ENCODE peak calls at places on chromosomes 1 and 21, in ten cellular contexts. U is HCT116, V is stomach, N is AG09309, K is GM12865, G is neural progenitor cell, Y is AG10803, P is cardiac muscle cell, H is fibroblast of pulmonary artery, M is A549. A is an unnamed sample.

GRCh38 chr21:38910390-38911008 is 104.8 kb downstream of the ETS2 start:
- DNase-seq in H (no peak), M (peak; percentile 49), U (peak; percentile 74), K (no peak), P (no peak), Y (no peak), N (no peak), G (no peak), V (no peak), A (no peak)

GRCh38 chr1:214551052-214551435 is 358 bp downstream of the PTPN14 start:
- DNase-seq in N (no peak), P (peak; percentile 55), M (no peak), V (peak; percentile 62), Y (no peak), U (no peak), K (no peak), H (no peak), G (peak; percentile 75), A (no peak)

GRCh38 chr1:232529747-232530146 is 100.2 kb downstream of the SIPA1L2 start:
- DNase-seq in M (no peak), H (no peak), U (peak; percentile 86), N (no peak), V (no peak), Y (no peak), P (no peak), K (no peak), G (no peak), A (no peak)

GRCh38 chr1:111334169-111334568 is 43.5 kb downstream of the CHIA start:
- DNase-seq in G (peak; percentile 64), U (peak; percentile 21), P (peak; percentile 58), K (peak; percentile 81), N (peak; percentile 23), Y (peak; percentile 51), M (peak; percentile 20), H (peak; percentile 71), V (peak; percentile 53), A (peak; percentile 40)

GRCh38 chr1:156577512-156577911 is 2.0 kb upstream of the TTC24 start:
- DNase-seq in H (no peak), M (no peak), V (no peak), K (no peak), G (no peak), N (no peak), Y (no peak), P (no peak), U (no peak), A (no peak)

GRCh38 chr1:30125024-30125423 is 598.4 kb downstream of the MATN1 start:
- DNase-seq in G (no peak), K (no peak), Y (no peak), U (no peak), N (no peak), M (no peak), P (no peak), V (no peak), H (no peak), A (no peak)

GRCh38 chr1:30816211-30817082 is 58.9 kb upstream of the LAPTM5 start:
- DNase-seq in G (peak; percentile 97), N (peak; percentile 72), V (no peak), U (no peak), M (no peak), H (peak; percentile 62), P (peak; percentile 74), K (no peak), Y (peak; percentile 83), A (peak; percentile 96)

GRCh38 chr1:167587342-167587741 is 33.8 kb upstream of the CREG1 start:
- DNase-seq in M (no peak), P (no peak), K (no peak), U (no peak), V (no peak), N (no peak), G (no peak), H (no peak), Y (no peak), A (no peak)

GRCh38 chr1:10691075-10691739 is 105.2 kb downstream of the CASZ1 start:
- DNase-seq in H (no peak), P (no peak), V (no peak), Y (no peak), K (no peak), M (no peak), U (no peak), N (no peak), G (no peak), A (no peak)

GRCh38 chr21:15015622-15016471 is 49.0 kb downstream of the NRIP1 start:
- DNase-seq in Y (peak; percentile 96), H (peak; percentile 64), N (peak; percentile 93), G (no peak), M (peak; percentile 40), K (no peak), V (no peak), U (no peak), P (no peak), A (peak; percentile 94)

GRCh38 chr21:45172408-45172807 is 98.0 kb downstream of the ADARB1 start:
- DNase-seq in K (no peak), V (no peak), N (no peak), Y (no peak), U (no peak), G (no peak), P (no peak), H (no peak), M (no peak), A (no peak)

GRCh38 chr21:42278750-42279149 is 36.5 kb downstream of the TFF3 start:
- DNase-seq in M (no peak), N (no peak), H (no peak), U (no peak), P (no peak), Y (no peak), V (no peak), K (no peak), G (no peak), A (no peak)

GRCh38 chr1:149849947-149850360 is 49.4 kb upstream of the BOLA1 start:
- DNase-seq in Y (peak; percentile 4), N (no peak), H (no peak), K (peak; percentile 34), V (no peak), P (peak; percentile 1), U (no peak), G (peak; percentile 24), M (no peak), A (no peak)

GRCh38 chr1:182051938-182052337 is 9.6 kb downstream of the ZNF648 start:
- DNase-seq in P (no peak), H (no peak), U (no peak), K (no peak), N (no peak), V (no peak), Y (no peak), M (no peak), G (no peak), A (no peak)
- TF ChIP-seq CTCF in P (no peak), H (no peak), U (no peak), K (no peak), N (no peak), V (no peak), Y (no peak), M (no peak), G (no peak), A (no peak)

GRCh38 chr21:31479222-31479621 is 135.2 kb upstream of the TIAM1 start:
- DNase-seq in U (no peak), N (no peak), H (no peak), Y (no peak), G (no peak), P (no peak), V (no peak), M (no peak), K (no peak), A (no peak)

GRCh38 chr21:31475223-31475622 is 131.2 kb upstream of the TIAM1 start:
- DNase-seq in V (no peak), M (no peak), N (no peak), K (no peak), Y (no peak), G (no peak), P (no peak), H (no peak), U (no peak), A (no peak)

GRCh38 chr21:31479714-31480113 is 135.7 kb upstream of the TIAM1 start:
- DNase-seq in K (no peak), M (no peak), U (no peak), V (no peak), H (no peak), Y (no peak), G (peak; percentile 35), P (no peak), N (no peak), A (no peak)

GRCh38 chr21:31473685-31474345 is 129.8 kb upstream of the TIAM1 start:
- DNase-seq in K (no peak), M (no peak), Y (no peak), N (no peak), V (no peak), G (no peak), U (no peak), H (peak; percentile 5), P (no peak), A (no peak)

DNA sequence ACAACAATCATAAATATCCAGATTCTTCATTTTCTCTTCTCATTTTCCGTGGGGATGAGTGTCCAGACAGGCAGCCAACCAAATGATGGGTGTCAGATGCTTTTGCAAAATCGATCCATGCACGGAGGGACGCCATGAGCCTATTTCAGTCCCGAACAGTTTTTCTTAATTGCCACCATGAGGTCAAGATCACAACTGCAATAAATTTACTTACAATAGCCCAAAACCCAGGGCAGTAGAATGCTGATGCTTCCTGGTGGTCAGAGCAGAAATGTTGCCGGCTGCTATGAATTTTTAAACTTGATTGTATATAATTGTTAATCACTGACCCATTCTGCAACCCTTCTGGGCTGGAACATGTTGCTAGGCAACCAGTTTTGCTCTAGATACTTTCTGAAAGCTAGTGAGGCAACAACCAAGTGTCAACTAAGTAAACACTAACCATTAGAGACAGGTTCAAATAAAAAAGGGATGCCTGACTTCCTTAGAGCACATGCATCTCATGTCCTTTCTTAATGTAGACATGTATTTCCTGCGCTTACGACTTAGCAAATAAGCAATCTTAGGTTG is 132.6 kb upstream of the TIAM1 start:
- DNase-seq in G (no peak), H (peak; percentile 8), Y (no peak), P (no peak), V (no peak), U (no peak), K (no peak), N (no peak), M (no peak), A (no peak)
- TF ChIP-seq CTCF in G (no peak), H (peak; percentile 7), Y (no peak), P (peak; percentile 37), V (no peak), U (peak; percentile 19), K (no peak), N (no peak), M (no peak), A (no peak)

GRCh38 chr1:44820328-44820944 is 12.1 kb downstream of the BTBD19 start:
- DNase-seq in N (no peak), U (no peak), P (no peak), Y (no peak), H (no peak), G (no peak), K (no peak), M (no peak), V (no peak), A (no peak)
- TF ChIP-seq CTCF in N (no peak), U (no peak), P (no peak), Y (no peak), H (no peak), G (no peak), K (no peak), M (no peak), V (peak; percentile 6), A (no peak)

DNA sequence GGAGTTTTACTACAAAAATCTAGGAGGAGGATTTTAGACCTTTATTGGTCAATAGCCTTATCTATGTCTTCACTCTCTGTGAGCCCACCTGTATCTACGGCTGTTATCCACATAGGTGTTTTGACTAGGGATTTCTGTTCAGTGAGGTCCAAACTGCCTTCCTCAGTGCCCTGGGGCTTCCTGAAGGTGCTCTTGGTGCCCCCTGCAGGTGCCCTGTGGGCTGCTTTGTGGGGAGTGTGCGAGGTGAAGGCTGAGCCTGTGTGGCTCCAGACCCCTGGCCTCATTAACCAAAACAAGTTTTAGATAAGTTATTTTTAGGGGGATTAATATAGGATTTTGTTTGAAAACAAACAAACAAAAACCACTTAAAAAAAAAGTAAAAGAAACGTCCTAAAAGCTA is 122.5 kb downstream of the KIF26B start:
- DNase-seq in K (peak; percentile 9), M (no peak), H (no peak), U (no peak), P (peak; percentile 38), G (peak; percentile 57), V (peak; percentile 69), Y (no peak), N (no peak), A (no peak)
- TF ChIP-seq CTCF in K (peak; percentile 8), M (no peak), H (no peak), U (peak; percentile 47), P (no peak), G (peak; percentile 54), V (peak; percentile 54), Y (no peak), N (no peak), A (no peak)

A was measured in HFFc6.